ENCODE peak calls at places on chromosomes 3 and 15, in seven cellular contexts. I is fibroblast of lung, B is kidney, Q is left ventricle myocardium inferior, R is trophoblast cell, M is cardiac muscle cell, Y is stomach. P is an unnamed sample.
A peak's percentile ranks its signal among the peaks of the same experiment; 100 is the strongest.

GRCh38 chr3:46845860-46846623 is 17.2 kb downstream of the MYL3 start:
- DNase-seq in I (peak; percentile 79), B (peak; percentile 94), Q (peak; percentile 82), R (peak; percentile 58), M (peak; percentile 66), Y (peak; percentile 70), P (peak; percentile 84)

GRCh38 chr3:160697628-160698382 is 20.8 kb downstream of the ARL14 start:
- DNase-seq in I (peak; percentile 86), B (no peak), Q (no peak), R (no peak), M (no peak), Y (no peak), P (no peak)

GRCh38 chr15:72353266-72353665 is 22.5 kb downstream of the HEXA start:
- DNase-seq in I (peak; percentile 7), B (no peak), Q (no peak), R (peak; percentile 70), M (no peak), Y (no peak), P (no peak)

GRCh38 chr3:138254199-138254598 is 67.1 kb downstream of the ARMC8 start:
- DNase-seq in I (no peak), B (no peak), Q (no peak), R (peak; percentile 25), M (no peak), Y (no peak), P (no peak)

GRCh38 chr3:9869955-9870354 is 10.1 kb downstream of the CIDEC start:
- DNase-seq in I (no peak), B (no peak), Q (no peak), R (no peak), M (no peak), Y (no peak), P (no peak)

GRCh38 chr15:64813075-64813474 is 12.4 kb downstream of the PIF1 start:
- DNase-seq in I (peak; percentile 29), B (no peak), Q (no peak), R (no peak), M (peak; percentile 75), Y (no peak), P (peak; percentile 23)

GRCh38 chr3:196619213-196619612 is 20.3 kb upstream of the NRROS start:
- DNase-seq in I (no peak), B (no peak), Q (no peak), R (no peak), M (peak; percentile 39), Y (no peak), P (no peak)

GRCh38 chr15:91517491-91518200 is 335.9 kb upstream of the SLCO3A1 start:
- DNase-seq in I (peak; percentile 67), B (no peak), Q (no peak), R (no peak), M (no peak), Y (no peak), P (no peak)

GRCh38 chr3:149592758-149593240 is 65.0 kb downstream of the WWTR1 start:
- DNase-seq in I (peak; percentile 77), B (no peak), Q (peak; percentile 31), R (no peak), M (no peak), Y (no peak), P (peak; percentile 46)

GRCh38 chr15:30038667-30039523 is 43.9 kb upstream of the GOLGA8J start:
- DNase-seq in I (no peak), B (no peak), Q (no peak), R (no peak), M (no peak), Y (no peak), P (no peak)

GRCh38 chr3:177554900-177555759 is 357.8 kb upstream of the TBL1XR1 start:
- DNase-seq in I (peak; percentile 91), B (no peak), Q (peak; percentile 22), R (peak; percentile 6), M (no peak), Y (no peak), P (peak; percentile 62)

GRCh38 chr15:91408476-91409076 is 308.5 kb downstream of the SV2B start:
- DNase-seq in I (peak; percentile 60), B (no peak), Q (peak; percentile 14), R (no peak), M (peak; percentile 54), Y (no peak), P (peak; percentile 30)

GRCh38 chr3:52290596-52291507 is 3.2 kb downstream of the GLYCTK start:
- DNase-seq in I (no peak), B (peak; percentile 43), Q (no peak), R (no peak), M (no peak), Y (no peak), P (no peak)

GRCh38 chr3:179410317-179410716 is 41.0 kb downstream of the GNB4 start:
- DNase-seq in I (peak; percentile 19), B (no peak), Q (no peak), R (no peak), M (no peak), Y (no peak), P (no peak)

GRCh38 chr15:72338617-72339321 is 18.8 kb upstream of the CELF6 start:
- DNase-seq in I (peak; percentile 69), B (no peak), Q (no peak), R (peak; percentile 53), M (no peak), Y (no peak), P (no peak)

GRCh38 chr3:133578548-133579191 is 5.2 kb downstream of the CDV3 start:
- DNase-seq in I (peak; percentile 55), B (no peak), Q (no peak), R (no peak), M (peak; percentile 44), Y (no peak), P (no peak)

GRCh38 chr3:123610331-123610730 is 25.5 kb upstream of the HACD2 start:
- DNase-seq in I (no peak), B (no peak), Q (no peak), R (no peak), M (no peak), Y (no peak), P (no peak)

GRCh38 chr3:51712511-51712931 is 5.7 kb downstream of the GRM2 start:
- DNase-seq in I (no peak), B (no peak), Q (no peak), R (no peak), M (no peak), Y (peak; percentile 22), P (no peak)

GRCh38 chr3:182349051-182349450 is 444.3 kb upstream of the ATP11B start:
- DNase-seq in I (peak; percentile 14), B (no peak), Q (no peak), R (no peak), M (no peak), Y (no peak), P (no peak)

GRCh38 chr3:20451170-20451569 is 265.2 kb upstream of the SGO1 start:
- DNase-seq in I (no peak), B (no peak), Q (no peak), R (no peak), M (no peak), Y (no peak), P (no peak)

GRCh38 chr3:42101048-42101447 is 9.9 kb downstream of the TRAK1 start:
- DNase-seq in I (peak; percentile 76), B (no peak), Q (peak; percentile 45), R (peak; percentile 23), M (no peak), Y (no peak), P (peak; percentile 71)
- H3K27ac ChIP-seq in I (peak overlapping the region; percentile 2), B (no peak overlapping the region), Q (peak overlapping the region; percentile 87), R (peak overlapping the region; percentile 45), M (no peak overlapping the region), Y (peak overlapping the region; percentile 58), P (peak overlapping the region; percentile 87)

DNA sequence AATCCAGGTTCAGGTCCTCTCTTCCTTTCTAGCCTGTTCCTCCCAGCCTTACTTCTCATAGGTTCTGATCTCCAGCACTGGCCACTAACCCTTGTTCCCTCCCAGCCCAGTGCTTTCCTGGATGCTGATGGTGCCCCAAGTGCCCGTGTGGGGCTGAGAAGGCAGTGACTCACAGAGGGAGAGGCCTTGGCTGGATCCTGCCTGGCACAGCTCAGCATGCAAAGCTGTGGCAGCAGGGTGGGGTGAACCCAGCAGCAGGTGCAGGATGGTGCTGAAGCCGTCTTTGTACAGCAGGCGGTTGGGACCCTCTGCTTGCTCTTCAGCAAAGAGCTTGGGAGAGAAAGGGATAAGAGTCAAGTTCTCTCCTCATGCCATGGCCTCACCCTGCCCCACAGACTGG is 7.6 kb downstream of the LPCAT4 start:
- DNase-seq in I (no peak), B (no peak), Q (no peak), R (no peak), M (no peak), Y (peak; percentile 55), P (no peak)
- H3K27ac ChIP-seq in I (no peak overlapping the region), B (no peak overlapping the region), Q (no peak overlapping the region), R (no peak overlapping the region), M (no peak overlapping the region), Y (peak overlapping the region; percentile 64), P (no peak overlapping the region)

GRCh38 chr3:50173685-50174516 is 17.5 kb upstream of the GNAT1 start:
- DNase-seq in I (no peak), B (peak; percentile 69), Q (no peak), R (no peak), M (no peak), Y (no peak), P (no peak)

GRCh38 chr3:50174517-50174895 is 16.9 kb upstream of the GNAT1 start:
- DNase-seq in I (no peak), B (no peak), Q (no peak), R (no peak), M (no peak), Y (no peak), P (no peak)

GRCh38 chr3:50171540-50172301 is 16.6 kb downstream of the SEMA3F start:
- DNase-seq in I (no peak), B (no peak), Q (no peak), R (peak; percentile 18), M (no peak), Y (peak; percentile 70), P (peak; percentile 55)

GRCh38 chr3:50170689-50171088 is 15.6 kb downstream of the SEMA3F start:
- DNase-seq in I (peak; percentile 73), B (peak; percentile 93), Q (peak; percentile 55), R (no peak), M (no peak), Y (no peak), P (peak; percentile 82)

DNA sequence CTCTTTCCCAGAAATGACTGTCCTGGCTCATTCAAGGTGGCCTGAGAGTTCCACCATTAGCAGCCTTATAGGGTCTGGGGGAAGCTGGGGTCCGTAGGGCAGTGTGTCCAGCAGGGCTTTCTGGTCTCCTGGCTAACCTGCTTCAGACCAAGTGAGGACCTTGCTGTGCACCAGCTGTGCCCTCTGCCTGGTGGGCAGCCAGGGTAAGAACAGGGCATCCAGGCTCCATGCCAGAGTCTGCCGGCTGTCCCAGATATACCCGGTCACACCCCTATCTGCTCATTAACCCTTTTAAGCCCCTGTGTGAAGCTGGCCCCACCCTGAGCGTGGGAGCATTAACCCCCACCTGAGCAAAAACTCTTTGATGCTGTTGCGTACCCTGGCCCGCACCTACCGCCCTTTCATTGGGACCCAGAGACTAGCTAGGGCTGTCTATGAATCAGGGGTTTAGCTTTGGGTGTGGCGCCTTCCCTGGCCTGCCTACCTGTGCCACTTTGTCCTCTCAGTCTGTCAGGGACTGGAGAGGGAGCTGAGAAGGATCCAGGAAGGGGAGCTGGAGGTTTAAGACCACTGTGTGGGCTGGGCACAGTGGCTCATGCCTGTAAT is 17.6 kb downstream of the SEMA3F start:
- DNase-seq in I (no peak), B (no peak), Q (peak; percentile 41), R (no peak), M (no peak), Y (no peak), P (peak; percentile 68)
- H3K27ac ChIP-seq in I (no peak overlapping the region), B (no peak overlapping the region), Q (peak overlapping the region; percentile 30), R (no peak overlapping the region), M (no peak overlapping the region), Y (peak overlapping the region; percentile 85), P (no peak overlapping the region)

DNA sequence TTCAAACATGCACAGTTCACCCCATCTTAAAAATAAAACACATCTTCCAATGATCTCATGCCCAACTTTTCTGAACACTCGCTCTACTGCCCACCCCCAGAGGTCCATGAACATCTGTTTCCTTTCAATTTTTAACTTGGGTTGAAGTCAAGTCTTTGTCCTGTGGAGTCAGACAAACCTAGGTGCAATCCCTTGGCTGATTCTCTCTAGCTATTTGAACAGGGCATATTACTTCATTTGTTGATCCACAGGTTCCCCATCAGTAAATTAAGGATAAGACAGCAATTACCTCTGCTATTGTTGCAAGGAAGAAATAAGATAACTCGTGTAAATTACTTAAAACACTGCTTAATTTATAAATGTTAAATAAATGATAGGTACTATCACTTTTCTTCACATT is 180.1 kb downstream of the CNTN3 start:
- DNase-seq in I (no peak), B (no peak), Q (no peak), R (no peak), M (no peak), Y (no peak), P (no peak)
- H3K27ac ChIP-seq in I (no peak overlapping the region), B (no peak overlapping the region), Q (no peak overlapping the region), R (no peak overlapping the region), M (no peak overlapping the region), Y (no peak overlapping the region), P (no peak overlapping the region)